ENCODE peak calls at places on chromosome 18, in six cellular contexts. Y is neuronal stem cell, P is mesenchymal stem cell, S is IMR-90, J is H1, F is trophoblast cell. R is an unnamed sample.

GRCh38 chr18:24488824-24489493 is 28.5 kb downstream of the HRH4 start:
- DNase-seq in Y (peak; percentile 36), S (peak; percentile 41), J (no peak), F (no peak), P (peak; percentile 40), R (no peak)

GRCh38 chr18:31100598-31101147 is 1.5 kb downstream of the DSC2 start:
- DNase-seq in Y (peak; percentile 39), J (no peak), P (peak; percentile 18), F (no peak), S (no peak), R (peak; percentile 84)

GRCh38 chr18:68840554-68841263 is 42.8 kb downstream of the CCDC102B start:
- DNase-seq in J (no peak), P (peak; percentile 97), Y (peak; percentile 6), F (peak; percentile 4), S (peak; percentile 97), R (no peak)

GRCh38 chr18:12086677-12087482 is 6.8 kb upstream of the ANKRD62 start:
- DNase-seq in J (no peak), Y (no peak), S (no peak), F (no peak), P (no peak), R (no peak)

GRCh38 chr18:32753656-32754221 is 19.1 kb downstream of the KLHL14 start:
- DNase-seq in Y (no peak), J (no peak), F (no peak), S (no peak), P (no peak), R (no peak)

GRCh38 chr18:9855686-9856085 is 30.1 kb upstream of the TXNDC2 start:
- DNase-seq in S (no peak), J (no peak), F (no peak), P (peak; percentile 54), Y (no peak), R (no peak)

GRCh38 chr18:58788971-58789797 is 75.5 kb upstream of the ZNF532 start:
- DNase-seq in Y (no peak), J (no peak), F (no peak), S (peak; percentile 84), P (peak; percentile 92), R (peak; percentile 64)

GRCh38 chr18:25180974-25181373 is 171.0 kb downstream of the ZNF521 start:
- DNase-seq in S (no peak), J (no peak), Y (no peak), F (no peak), P (no peak), R (no peak)

GRCh38 chr18:61502472-61502871 is 169.2 kb downstream of the CDH20 start:
- DNase-seq in F (peak; percentile 42), S (peak; percentile 61), Y (peak; percentile 51), J (no peak), P (peak; percentile 61), R (peak; percentile 50)

GRCh38 chr18:40159141-40160017 is 1795.7 kb upstream of the PIK3C3 start:
- DNase-seq in J (no peak), Y (peak; percentile 26), P (peak; percentile 48), S (peak; percentile 40), F (no peak), R (no peak)

GRCh38 chr18:63162271-63163014 is 157.1 kb downstream of the BCL2 start:
- DNase-seq in P (peak; percentile 48), F (no peak), S (peak; percentile 27), Y (no peak), J (no peak), R (no peak)

GRCh38 chr18:25144835-25145234 is 207.1 kb downstream of the ZNF521 start:
- DNase-seq in F (no peak), Y (no peak), P (peak; percentile 57), S (peak; percentile 92), J (no peak), R (no peak)

GRCh38 chr18:70907673-70908072 is 618.8 kb downstream of the SOCS6 start:
- DNase-seq in F (no peak), P (no peak), J (no peak), Y (no peak), S (no peak), R (peak; percentile 42)

GRCh38 chr18:27004056-27004829 is 138.7 kb upstream of the AQP4 start:
- DNase-seq in J (no peak), Y (no peak), S (no peak), F (no peak), P (peak; percentile 6), R (no peak)

GRCh38 chr18:54360406-54360805 is 2.7 kb downstream of the C18orf54 start:
- DNase-seq in J (no peak), S (peak; percentile 2), F (no peak), P (peak; percentile 12), Y (no peak), R (no peak)

GRCh38 chr18:28365406-28365805 is 188.5 kb upstream of the CDH2 start:
- DNase-seq in J (no peak), P (peak; percentile 35), S (peak; percentile 1), Y (no peak), F (peak; percentile 62), R (no peak)

GRCh38 chr18:27419646-27420045 is 234.5 kb upstream of the CHST9 start:
- DNase-seq in P (no peak), F (peak; percentile 11), J (no peak), S (no peak), Y (no peak), R (no peak)

GRCh38 chr18:34771958-34772357 is 61.9 kb downstream of the DTNA start:
- DNase-seq in S (peak; percentile 35), F (no peak), J (no peak), P (no peak), Y (no peak), R (no peak)

GRCh38 chr18:32470136-32470712 is 458 bp downstream of the GAREM1 start:
- DNase-seq in Y (peak; percentile 23), P (peak; percentile 55), J (no peak), F (peak; percentile 7), S (peak; percentile 17), R (peak; percentile 46)

GRCh38 chr18:46555213-46555612 is 101.8 kb downstream of the LOXHD1 start:
- DNase-seq in F (no peak), J (no peak), P (no peak), S (no peak), Y (no peak), R (no peak)

GRCh38 chr18:49619792-49620191 is 57.9 kb downstream of the LIPG start:
- DNase-seq in P (no peak), S (no peak), J (no peak), Y (no peak), F (peak; percentile 96), R (no peak)

GRCh38 chr18:63074987-63075404 is 244.6 kb downstream of the BCL2 start:
- DNase-seq in J (peak; percentile 23), S (peak; percentile 16), F (peak; percentile 61), Y (peak; percentile 53), P (peak; percentile 48), R (peak; percentile 87)

GRCh38 chr18:11115268-11115667 is 34.1 kb downstream of the PIEZO2 start:
- DNase-seq in F (no peak), S (peak; percentile 84), J (no peak), Y (no peak), P (peak; percentile 40), R (no peak)

GRCh38 chr18:46329736-46330246 is 225.6 kb downstream of the HAUS1 start:
- DNase-seq in P (no peak), J (no peak), F (no peak), S (no peak), Y (no peak), R (no peak)

GRCh38 chr18:3037423-3037915 is 24.5 kb upstream of the LPIN2 start:
- DNase-seq in J (no peak), Y (no peak), F (peak; percentile 79), P (peak; percentile 94), S (peak; percentile 90), R (no peak)

GRCh38 chr18:42574871-42575270 is 540.6 kb downstream of the RIT2 start:
- DNase-seq in Y (no peak), J (no peak), S (no peak), F (no peak), P (no peak), R (no peak)

GRCh38 chr18:3313685-3314084 is 51.8 kb downstream of the MYL12B start:
- DNase-seq in Y (no peak), J (no peak), S (no peak), P (no peak), F (no peak), R (no peak)

GRCh38 chr18:35158728-35159443 is 81.9 kb upstream of the ZNF397 start:
- DNase-seq in Y (no peak), J (no peak), S (no peak), P (no peak), F (no peak), R (no peak)

GRCh38 chr18:47585914-47586313 is 334.5 kb upstream of the SKOR2 start:
- DNase-seq in F (no peak), Y (no peak), J (no peak), P (no peak), S (no peak), R (no peak)

DNA sequence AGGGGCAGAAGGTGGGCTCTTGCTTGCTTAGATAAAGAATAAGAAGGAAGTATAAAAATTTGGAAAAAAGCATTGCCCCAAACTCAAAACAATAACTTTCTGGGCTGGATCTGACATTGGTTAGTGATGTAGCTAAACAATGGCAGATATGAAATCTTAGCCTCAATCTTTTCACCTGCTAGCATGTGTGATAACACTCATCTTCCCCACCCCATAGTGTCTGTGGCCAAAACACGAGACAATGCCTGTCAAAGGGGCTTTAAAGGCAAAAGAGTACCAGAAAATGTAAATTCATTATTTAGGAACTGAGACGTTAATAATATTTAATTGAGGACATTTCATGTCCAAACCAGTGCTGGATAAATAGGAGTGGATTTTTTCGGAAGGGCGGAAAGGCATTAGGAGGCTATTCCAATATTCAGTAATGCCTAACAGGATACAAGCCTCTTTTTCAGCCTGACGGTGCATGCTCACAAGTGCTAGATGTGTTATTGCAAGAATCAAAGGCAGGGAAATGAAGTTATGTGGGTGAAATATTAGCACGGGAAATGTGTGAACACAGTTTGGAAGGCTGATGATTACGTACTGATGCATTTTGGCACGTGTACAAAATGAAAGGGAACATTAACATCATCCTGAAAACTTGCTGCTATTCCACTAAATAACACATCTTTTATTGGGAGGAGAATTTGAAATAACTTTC is 395.7 kb downstream of the GALR1 start:
- DNase-seq in J (no peak), S (no peak), F (no peak), Y (no peak), P (no peak), R (no peak)
- H4K91ac ChIP-seq in J (no peak overlapping the region), S (no peak overlapping the region), F (no peak overlapping the region), Y (no peak overlapping the region), P (no peak overlapping the region), R (no peak overlapping the region)

DNA sequence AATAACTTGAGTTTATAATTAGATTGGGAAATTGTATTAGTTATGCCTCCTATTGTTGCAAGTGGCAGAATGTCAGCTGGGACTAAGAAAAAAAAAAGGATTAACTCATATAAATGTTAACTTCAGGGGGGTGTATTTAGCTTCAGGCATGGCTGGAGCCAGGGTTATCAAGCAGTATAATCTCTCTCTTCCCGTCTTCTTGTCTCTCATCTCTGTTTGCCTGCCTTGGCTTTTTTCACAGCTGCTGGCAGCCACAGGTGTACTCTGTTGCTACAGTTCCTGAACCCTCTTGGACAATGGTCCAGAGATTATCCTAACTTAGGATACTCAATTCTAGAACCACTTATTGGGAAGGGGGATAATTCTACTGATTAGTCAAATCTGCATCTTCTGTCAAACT is 370.7 kb upstream of the MEX3C start:
- DNase-seq in J (no peak), S (no peak), F (no peak), Y (no peak), P (no peak), R (no peak)
- H3K18ac ChIP-seq in J (no peak overlapping the region), S (no peak overlapping the region), F (no peak overlapping the region), Y (no peak overlapping the region), P (no peak overlapping the region), R (no peak overlapping the region)

GRCh38 chr18:6413554-6414117 is 1.1 kb downstream of the L3MBTL4 start:
- DNase-seq in J (no peak), P (no peak), Y (no peak), F (no peak), S (no peak), R (no peak)
- H3K23ac ChIP-seq in J (no peak overlapping the region), P (no peak overlapping the region), Y (no peak overlapping the region), F (no peak overlapping the region), S (peak overlapping the region; percentile 66), R (no peak overlapping the region)

GRCh38 chr18:74513883-74514205 is 17.7 kb downstream of the CNDP2 start:
- DNase-seq in Y (no peak), J (no peak), S (no peak), P (no peak), F (no peak), R (no peak)
- H4K91ac ChIP-seq in Y (no peak overlapping the region), J (no peak overlapping the region), S (no peak overlapping the region), P (no peak overlapping the region), F (no peak overlapping the region), R (no peak overlapping the region)